ENCODE peak calls at places on chromosomes 6 and 20, in four cellular contexts. One of them, this sample, is unnamed.

GRCh38 chr6:29354980-29355379 is 13.7 kb downstream of the OR5V1 start:
- DNase-seq in NCI-H1092: no peak
- DNase-seq in left lung: no peak
- DNase-seq in hypothalamus: no peak
- DNase-seq in this sample: no peak

GRCh38 chr6:123830110-123830509 is 26.4 kb downstream of the NKAIN2 start:
- DNase-seq in NCI-H1092: no peak
- DNase-seq in hypothalamus: no peak
- DNase-seq in left lung: no peak
- DNase-seq in this sample: no peak

GRCh38 chr6:149723771-149724417 is 6.0 kb upstream of the LATS1 start:
- DNase-seq in left lung: no peak
- DNase-seq in NCI-H1092: no peak
- DNase-seq in hypothalamus: no peak
- DNase-seq in this sample: peak

GRCh38 chr6:96089173-96089572 is 73.4 kb downstream of the FUT9 start:
- DNase-seq in left lung: no peak
- DNase-seq in NCI-H1092: no peak
- DNase-seq in hypothalamus: no peak
- DNase-seq in this sample: no peak

GRCh38 chr20:49859807-49860206 is 47.2 kb downstream of the SLC9A8 start:
- DNase-seq in hypothalamus: no peak
- DNase-seq in NCI-H1092: no peak
- DNase-seq in left lung: no peak
- DNase-seq in this sample: no peak

GRCh38 chr20:59222239-59222981 is 58.8 kb downstream of the ZNF831 start:
- DNase-seq in left lung: peak
- DNase-seq in NCI-H1092: peak
- DNase-seq in hypothalamus: peak
- DNase-seq in this sample: peak

GRCh38 chr6:89357390-89357789 is 4.9 kb upstream of the UBE2J1 start:
- DNase-seq in left lung: no peak
- DNase-seq in NCI-H1092: no peak
- DNase-seq in hypothalamus: no peak
- DNase-seq in this sample: no peak

GRCh38 chr20:37879003-37879599 is 23.8 kb upstream of the VSTM2L start:
- DNase-seq in left lung: no peak
- DNase-seq in hypothalamus: no peak
- DNase-seq in NCI-H1092: peak
- DNase-seq in this sample: no peak

GRCh38 chr20:44601801-44602204 is 19.4 kb downstream of the PKIG start:
- DNase-seq in left lung: no peak
- DNase-seq in NCI-H1092: no peak
- DNase-seq in hypothalamus: no peak
- DNase-seq in this sample: no peak

GRCh38 chr20:58438970-58439808 is 50.2 kb downstream of the VAPB start:
- DNase-seq in hypothalamus: no peak
- DNase-seq in left lung: no peak
- DNase-seq in NCI-H1092: no peak
- DNase-seq in this sample: no peak

GRCh38 chr20:40073535-40074111 is 615.4 kb downstream of the MAFB start:
- DNase-seq in NCI-H1092: no peak
- DNase-seq in hypothalamus: no peak
- DNase-seq in left lung: no peak
- DNase-seq in this sample: no peak

GRCh38 chr20:10065154-10065833 is 30.5 kb downstream of the ANKEF1 start:
- DNase-seq in NCI-H1092: no peak
- DNase-seq in left lung: no peak
- DNase-seq in hypothalamus: no peak
- DNase-seq in this sample: no peak

GRCh38 chr6:9126845-9127560 is 691.7 kb upstream of the SLC35B3 start:
- DNase-seq in hypothalamus: no peak
- DNase-seq in NCI-H1092: no peak
- DNase-seq in left lung: no peak
- DNase-seq in this sample: no peak

GRCh38 chr6:33908025-33908424 is 104.2 kb upstream of the MLN start:
- DNase-seq in left lung: no peak
- DNase-seq in hypothalamus: no peak
- DNase-seq in NCI-H1092: no peak
- DNase-seq in this sample: no peak

GRCh38 chr20:528923-529594 is 14.5 kb downstream of the CSNK2A1 start:
- DNase-seq in hypothalamus: no peak
- DNase-seq in left lung: no peak
- DNase-seq in NCI-H1092: no peak
- DNase-seq in this sample: no peak

GRCh38 chr20:12040261-12040660 is 122.6 kb downstream of the BTBD3 start:
- DNase-seq in hypothalamus: no peak
- DNase-seq in left lung: no peak
- DNase-seq in NCI-H1092: peak
- DNase-seq in this sample: no peak

GRCh38 chr6:114049367-114049966 is 78.5 kb upstream of the HDAC2 start:
- DNase-seq in hypothalamus: no peak
- DNase-seq in left lung: no peak
- DNase-seq in NCI-H1092: no peak
- DNase-seq in this sample: no peak

GRCh38 chr6:20711518-20711917 is 177.3 kb downstream of the CDKAL1 start:
- DNase-seq in left lung: no peak
- DNase-seq in hypothalamus: no peak
- DNase-seq in NCI-H1092: no peak
- DNase-seq in this sample: no peak

GRCh38 chr20:40646321-40647212 is 42.5 kb downstream of the MAFB start:
- DNase-seq in left lung: no peak
- DNase-seq in hypothalamus: no peak
- DNase-seq in NCI-H1092: peak
- DNase-seq in this sample: no peak

GRCh38 chr6:14550817-14551216 is 433.2 kb downstream of the CD83 start:
- DNase-seq in hypothalamus: no peak
- DNase-seq in left lung: no peak
- DNase-seq in NCI-H1092: no peak
- DNase-seq in this sample: no peak

GRCh38 chr6:147285087-147285855 is 81.1 kb downstream of the STXBP5 start:
- DNase-seq in hypothalamus: no peak
- DNase-seq in left lung: no peak
- DNase-seq in NCI-H1092: no peak
- DNase-seq in this sample: no peak

GRCh38 chr6:53048431-53049195 is 16.6 kb upstream of the FBXO9 start:
- DNase-seq in NCI-H1092: no peak
- DNase-seq in left lung: no peak
- DNase-seq in hypothalamus: no peak
- DNase-seq in this sample: no peak

GRCh38 chr20:3781153-3781910 is at the start of gene SPEF1:
- DNase-seq in hypothalamus: peak
- DNase-seq in left lung: peak
- DNase-seq in NCI-H1092: peak
- DNase-seq in this sample: peak

GRCh38 chr20:32227744-32228688 is 20.3 kb downstream of the POFUT1 start:
- DNase-seq in left lung: peak
- DNase-seq in NCI-H1092: no peak
- DNase-seq in hypothalamus: no peak
- DNase-seq in this sample: no peak

GRCh38 chr6:44078795-44079671 is 48.2 kb downstream of the MRPL14 start:
- DNase-seq in NCI-H1092: no peak
- DNase-seq in left lung: peak
- DNase-seq in hypothalamus: no peak
- DNase-seq in this sample: no peak

GRCh38 chr6:143510991-143511891 is at the start of gene FUCA2:
- DNase-seq in left lung: peak
- DNase-seq in hypothalamus: peak
- DNase-seq in NCI-H1092: peak
- DNase-seq in this sample: peak

GRCh38 chr6:81683928-81684327 is 68.6 kb downstream of the TENT5A start:
- DNase-seq in left lung: no peak
- DNase-seq in hypothalamus: no peak
- DNase-seq in NCI-H1092: no peak
- DNase-seq in this sample: peak

GRCh38 chr6:157099912-157100593 is 223.3 kb downstream of the TMEM242 start:
- DNase-seq in NCI-H1092: no peak
- DNase-seq in left lung: no peak
- DNase-seq in hypothalamus: no peak
- DNase-seq in this sample: no peak

GRCh38 chr20:38692436-38693411 is 31.6 kb upstream of the SLC32A1 start:
- DNase-seq in NCI-H1092: no peak
- DNase-seq in left lung: no peak
- DNase-seq in hypothalamus: peak
- DNase-seq in this sample: no peak

GRCh38 chr6:69835414-69836179 is 30.8 kb upstream of the COL19A1 start:
- DNase-seq in NCI-H1092: no peak
- DNase-seq in hypothalamus: no peak
- DNase-seq in left lung: no peak
- DNase-seq in this sample: peak

GRCh38 chr6:37550436-37550835 is 50.7 kb upstream of the CCDC167 start:
- DNase-seq in NCI-H1092: no peak
- DNase-seq in hypothalamus: no peak
- DNase-seq in left lung: no peak
- DNase-seq in this sample: no peak

This sample was measured in SHP77.